ENCODE peak calls at places on chromosomes 2 and 18, in ten cellular contexts. One of them, this sample, is unnamed.

GRCh38 chr2:157751462-157752058 is 122.9 kb upstream of the ACVR1C start:
- DNase-seq in stimulated activated CD4-positive, alpha-beta T cell treated with anti-CD3 and anti-CD28 coated beads, Interleukin-1b, Interleukin-23, amount 100 ng/mL, for 24 hours: no peak
- DNase-seq in CD8-positive, alpha-beta memory T cell: no peak
- DNase-seq in HFF-Myc: no peak
- DNase-seq in NCI-H2081 treated with DMSO at 0.1 percent for 48 hours: peak
- DNase-seq in pons: no peak
- DNase-seq in upper lobe of right lung: no peak
- DNase-seq in A172: no peak
- DNase-seq in NCI-H1105: no peak
- DNase-seq in fibroblast of the conjunctiva: no peak
- DNase-seq in this sample: no peak

GRCh38 chr2:132279930-132280615 is 118.3 kb upstream of the ANKRD30BL start:
- DNase-seq in stimulated activated CD4-positive, alpha-beta T cell treated with anti-CD3 and anti-CD28 coated beads, Interleukin-1b, Interleukin-23, amount 100 ng/mL, for 24 hours: no peak
- DNase-seq in CD8-positive, alpha-beta memory T cell: no peak
- DNase-seq in HFF-Myc: no peak
- DNase-seq in NCI-H2081 treated with DMSO at 0.1 percent for 48 hours: no peak
- DNase-seq in pons: no peak
- DNase-seq in upper lobe of right lung: no peak
- DNase-seq in A172: no peak
- DNase-seq in NCI-H1105: no peak
- DNase-seq in fibroblast of the conjunctiva: no peak
- DNase-seq in this sample: no peak

GRCh38 chr2:9844036-9844483 is 786 bp downstream of the TAF1B start:
- DNase-seq in stimulated activated CD4-positive, alpha-beta T cell treated with anti-CD3 and anti-CD28 coated beads, Interleukin-1b, Interleukin-23, amount 100 ng/mL, for 24 hours: no peak
- DNase-seq in CD8-positive, alpha-beta memory T cell: no peak
- DNase-seq in HFF-Myc: no peak
- DNase-seq in NCI-H2081 treated with DMSO at 0.1 percent for 48 hours: no peak
- DNase-seq in pons: no peak
- DNase-seq in upper lobe of right lung: no peak
- DNase-seq in A172: peak
- DNase-seq in NCI-H1105: peak
- DNase-seq in fibroblast of the conjunctiva: no peak
- DNase-seq in this sample: no peak

GRCh38 chr2:3635171-3636008 is 22.6 kb upstream of the ALLC start:
- DNase-seq in stimulated activated CD4-positive, alpha-beta T cell treated with anti-CD3 and anti-CD28 coated beads, Interleukin-1b, Interleukin-23, amount 100 ng/mL, for 24 hours: no peak
- DNase-seq in CD8-positive, alpha-beta memory T cell: no peak
- DNase-seq in HFF-Myc: no peak
- DNase-seq in NCI-H2081 treated with DMSO at 0.1 percent for 48 hours: no peak
- DNase-seq in pons: no peak
- DNase-seq in upper lobe of right lung: peak
- DNase-seq in A172: no peak
- DNase-seq in NCI-H1105: no peak
- DNase-seq in fibroblast of the conjunctiva: no peak
- DNase-seq in this sample: no peak

GRCh38 chr2:100581265-100581612 is 18.4 kb downstream of the PDCL3 start:
- DNase-seq in stimulated activated CD4-positive, alpha-beta T cell treated with anti-CD3 and anti-CD28 coated beads, Interleukin-1b, Interleukin-23, amount 100 ng/mL, for 24 hours: no peak
- DNase-seq in CD8-positive, alpha-beta memory T cell: no peak
- DNase-seq in HFF-Myc: no peak
- DNase-seq in NCI-H2081 treated with DMSO at 0.1 percent for 48 hours: no peak
- DNase-seq in pons: no peak
- DNase-seq in upper lobe of right lung: no peak
- DNase-seq in A172: no peak
- DNase-seq in NCI-H1105: no peak
- DNase-seq in fibroblast of the conjunctiva: no peak
- DNase-seq in this sample: no peak

GRCh38 chr2:3184167-3184566 is 193.5 kb downstream of the EIPR1 start:
- DNase-seq in stimulated activated CD4-positive, alpha-beta T cell treated with anti-CD3 and anti-CD28 coated beads, Interleukin-1b, Interleukin-23, amount 100 ng/mL, for 24 hours: no peak
- DNase-seq in CD8-positive, alpha-beta memory T cell: no peak
- DNase-seq in HFF-Myc: no peak
- DNase-seq in NCI-H2081 treated with DMSO at 0.1 percent for 48 hours: no peak
- DNase-seq in pons: no peak
- DNase-seq in upper lobe of right lung: no peak
- DNase-seq in A172: no peak
- DNase-seq in NCI-H1105: no peak
- DNase-seq in fibroblast of the conjunctiva: no peak
- DNase-seq in this sample: no peak

GRCh38 chr18:22703883-22704626 is 229.1 kb upstream of the RBBP8 start:
- DNase-seq in stimulated activated CD4-positive, alpha-beta T cell treated with anti-CD3 and anti-CD28 coated beads, Interleukin-1b, Interleukin-23, amount 100 ng/mL, for 24 hours: no peak
- DNase-seq in CD8-positive, alpha-beta memory T cell: no peak
- DNase-seq in HFF-Myc: peak
- DNase-seq in NCI-H2081 treated with DMSO at 0.1 percent for 48 hours: peak
- DNase-seq in pons: peak
- DNase-seq in upper lobe of right lung: no peak
- DNase-seq in A172: peak
- DNase-seq in NCI-H1105: peak
- DNase-seq in fibroblast of the conjunctiva: peak
- DNase-seq in this sample: peak

GRCh38 chr18:57331718-57332117 is 20.6 kb upstream of the ST8SIA3 start:
- DNase-seq in stimulated activated CD4-positive, alpha-beta T cell treated with anti-CD3 and anti-CD28 coated beads, Interleukin-1b, Interleukin-23, amount 100 ng/mL, for 24 hours: no peak
- DNase-seq in CD8-positive, alpha-beta memory T cell: no peak
- DNase-seq in HFF-Myc: no peak
- DNase-seq in NCI-H2081 treated with DMSO at 0.1 percent for 48 hours: no peak
- DNase-seq in pons: no peak
- DNase-seq in upper lobe of right lung: no peak
- DNase-seq in A172: no peak
- DNase-seq in NCI-H1105: no peak
- DNase-seq in fibroblast of the conjunctiva: no peak
- DNase-seq in this sample: no peak

GRCh38 chr2:240422683-240423329 is 12.7 kb upstream of the GPC1 start:
- DNase-seq in stimulated activated CD4-positive, alpha-beta T cell treated with anti-CD3 and anti-CD28 coated beads, Interleukin-1b, Interleukin-23, amount 100 ng/mL, for 24 hours: no peak
- DNase-seq in CD8-positive, alpha-beta memory T cell: no peak
- DNase-seq in HFF-Myc: no peak
- DNase-seq in NCI-H2081 treated with DMSO at 0.1 percent for 48 hours: no peak
- DNase-seq in pons: no peak
- DNase-seq in upper lobe of right lung: no peak
- DNase-seq in A172: no peak
- DNase-seq in NCI-H1105: no peak
- DNase-seq in fibroblast of the conjunctiva: no peak
- DNase-seq in this sample: no peak

GRCh38 chr18:12027480-12027879 is 46.2 kb downstream of the IMPA2 start:
- DNase-seq in stimulated activated CD4-positive, alpha-beta T cell treated with anti-CD3 and anti-CD28 coated beads, Interleukin-1b, Interleukin-23, amount 100 ng/mL, for 24 hours: no peak
- DNase-seq in CD8-positive, alpha-beta memory T cell: no peak
- DNase-seq in HFF-Myc: no peak
- DNase-seq in NCI-H2081 treated with DMSO at 0.1 percent for 48 hours: no peak
- DNase-seq in pons: no peak
- DNase-seq in upper lobe of right lung: no peak
- DNase-seq in A172: no peak
- DNase-seq in NCI-H1105: no peak
- DNase-seq in fibroblast of the conjunctiva: no peak
- DNase-seq in this sample: no peak

GRCh38 chr2:44616616-44617266 is 255.0 kb downstream of the CAMKMT start:
- DNase-seq in stimulated activated CD4-positive, alpha-beta T cell treated with anti-CD3 and anti-CD28 coated beads, Interleukin-1b, Interleukin-23, amount 100 ng/mL, for 24 hours: no peak
- DNase-seq in CD8-positive, alpha-beta memory T cell: no peak
- DNase-seq in HFF-Myc: no peak
- DNase-seq in NCI-H2081 treated with DMSO at 0.1 percent for 48 hours: no peak
- DNase-seq in pons: peak
- DNase-seq in upper lobe of right lung: no peak
- DNase-seq in A172: no peak
- DNase-seq in NCI-H1105: no peak
- DNase-seq in fibroblast of the conjunctiva: no peak
- DNase-seq in this sample: no peak

GRCh38 chr2:108858894-108859293 is 72.3 kb downstream of the CCDC138 start:
- DNase-seq in stimulated activated CD4-positive, alpha-beta T cell treated with anti-CD3 and anti-CD28 coated beads, Interleukin-1b, Interleukin-23, amount 100 ng/mL, for 24 hours: no peak
- DNase-seq in CD8-positive, alpha-beta memory T cell: no peak
- DNase-seq in HFF-Myc: no peak
- DNase-seq in NCI-H2081 treated with DMSO at 0.1 percent for 48 hours: no peak
- DNase-seq in pons: no peak
- DNase-seq in upper lobe of right lung: no peak
- DNase-seq in A172: peak
- DNase-seq in NCI-H1105: no peak
- DNase-seq in fibroblast of the conjunctiva: no peak
- DNase-seq in this sample: no peak

GRCh38 chr2:660477-661214 is 16.6 kb downstream of the TMEM18 start:
- DNase-seq in stimulated activated CD4-positive, alpha-beta T cell treated with anti-CD3 and anti-CD28 coated beads, Interleukin-1b, Interleukin-23, amount 100 ng/mL, for 24 hours: no peak
- DNase-seq in CD8-positive, alpha-beta memory T cell: no peak
- DNase-seq in HFF-Myc: no peak
- DNase-seq in NCI-H2081 treated with DMSO at 0.1 percent for 48 hours: no peak
- DNase-seq in pons: no peak
- DNase-seq in upper lobe of right lung: no peak
- DNase-seq in A172: no peak
- DNase-seq in NCI-H1105: no peak
- DNase-seq in fibroblast of the conjunctiva: no peak
- DNase-seq in this sample: no peak

GRCh38 chr2:238107525-238108422 is 7.6 kb downstream of the ESPNL start:
- DNase-seq in stimulated activated CD4-positive, alpha-beta T cell treated with anti-CD3 and anti-CD28 coated beads, Interleukin-1b, Interleukin-23, amount 100 ng/mL, for 24 hours: no peak
- DNase-seq in CD8-positive, alpha-beta memory T cell: no peak
- DNase-seq in HFF-Myc: no peak
- DNase-seq in NCI-H2081 treated with DMSO at 0.1 percent for 48 hours: no peak
- DNase-seq in pons: no peak
- DNase-seq in upper lobe of right lung: peak
- DNase-seq in A172: no peak
- DNase-seq in NCI-H1105: no peak
- DNase-seq in fibroblast of the conjunctiva: no peak
- DNase-seq in this sample: no peak

GRCh38 chr2:151808258-151809072 is 19.8 kb downstream of the ARL5A start:
- DNase-seq in stimulated activated CD4-positive, alpha-beta T cell treated with anti-CD3 and anti-CD28 coated beads, Interleukin-1b, Interleukin-23, amount 100 ng/mL, for 24 hours: no peak
- DNase-seq in CD8-positive, alpha-beta memory T cell: no peak
- DNase-seq in HFF-Myc: no peak
- DNase-seq in NCI-H2081 treated with DMSO at 0.1 percent for 48 hours: no peak
- DNase-seq in pons: peak
- DNase-seq in upper lobe of right lung: no peak
- DNase-seq in A172: peak
- DNase-seq in NCI-H1105: no peak
- DNase-seq in fibroblast of the conjunctiva: no peak
- DNase-seq in this sample: peak

GRCh38 chr2:73762571-73762970 is 17.3 kb downstream of the DUSP11 start:
- DNase-seq in stimulated activated CD4-positive, alpha-beta T cell treated with anti-CD3 and anti-CD28 coated beads, Interleukin-1b, Interleukin-23, amount 100 ng/mL, for 24 hours: no peak
- DNase-seq in CD8-positive, alpha-beta memory T cell: no peak
- DNase-seq in HFF-Myc: no peak
- DNase-seq in NCI-H2081 treated with DMSO at 0.1 percent for 48 hours: no peak
- DNase-seq in pons: no peak
- DNase-seq in upper lobe of right lung: no peak
- DNase-seq in A172: peak
- DNase-seq in NCI-H1105: no peak
- DNase-seq in fibroblast of the conjunctiva: no peak
- DNase-seq in this sample: no peak

GRCh38 chr2:48531141-48531648 is 1.2 kb downstream of the STON1 start:
- DNase-seq in stimulated activated CD4-positive, alpha-beta T cell treated with anti-CD3 and anti-CD28 coated beads, Interleukin-1b, Interleukin-23, amount 100 ng/mL, for 24 hours: no peak
- DNase-seq in CD8-positive, alpha-beta memory T cell: no peak
- DNase-seq in HFF-Myc: peak
- DNase-seq in NCI-H2081 treated with DMSO at 0.1 percent for 48 hours: no peak
- DNase-seq in pons: peak
- DNase-seq in upper lobe of right lung: no peak
- DNase-seq in A172: peak
- DNase-seq in NCI-H1105: no peak
- DNase-seq in fibroblast of the conjunctiva: no peak
- DNase-seq in this sample: no peak

GRCh38 chr2:62452701-62453449 is 53.1 kb downstream of the TMEM17 start:
- DNase-seq in stimulated activated CD4-positive, alpha-beta T cell treated with anti-CD3 and anti-CD28 coated beads, Interleukin-1b, Interleukin-23, amount 100 ng/mL, for 24 hours: no peak
- DNase-seq in CD8-positive, alpha-beta memory T cell: no peak
- DNase-seq in HFF-Myc: no peak
- DNase-seq in NCI-H2081 treated with DMSO at 0.1 percent for 48 hours: no peak
- DNase-seq in pons: no peak
- DNase-seq in upper lobe of right lung: no peak
- DNase-seq in A172: no peak
- DNase-seq in NCI-H1105: no peak
- DNase-seq in fibroblast of the conjunctiva: no peak
- DNase-seq in this sample: no peak

This sample was measured in NCI-H2171.